ENCODE peak calls at places on chromosomes 3 and 15, in five cellular contexts. One of them, this sample, is unnamed.

GRCh38 chr15:47674576-47675232 is 42.6 kb upstream of the SEMA6D start:
- DNase-seq in neural progenitor cell: peak; percentile 58
- DNase-seq in GM23338: no peak
- DNase-seq in K562: no peak
- DNase-seq in PC-3: no peak
- DNase-seq in this sample: no peak

GRCh38 chr15:71400347-71400746 is 285.1 kb downstream of the THSD4 start:
- DNase-seq in neural progenitor cell: no peak
- DNase-seq in GM23338: no peak
- DNase-seq in K562: no peak
- DNase-seq in PC-3: peak; percentile 0
- DNase-seq in this sample: no peak

GRCh38 chr3:130601662-130602061 is 84.7 kb downstream of the COL6A6 start:
- DNase-seq in neural progenitor cell: no peak
- DNase-seq in GM23338: no peak
- DNase-seq in K562: no peak
- DNase-seq in PC-3: peak; percentile 11
- DNase-seq in this sample: peak; percentile 69

GRCh38 chr3:184003187-184003967 is 14.3 kb downstream of the ABCC5 start:
- DNase-seq in neural progenitor cell: no peak
- DNase-seq in GM23338: no peak
- DNase-seq in K562: no peak
- DNase-seq in PC-3: peak; percentile 75
- DNase-seq in this sample: peak; percentile 10

GRCh38 chr3:127036209-127037020 is 53.5 kb downstream of the PLXNA1 start:
- DNase-seq in neural progenitor cell: no peak
- DNase-seq in GM23338: no peak
- DNase-seq in K562: no peak
- DNase-seq in PC-3: no peak
- DNase-seq in this sample: no peak

GRCh38 chr15:98914626-98915025 is 93.0 kb downstream of the PGPEP1L start:
- DNase-seq in neural progenitor cell: no peak
- DNase-seq in GM23338: no peak
- DNase-seq in K562: no peak
- DNase-seq in PC-3: peak; percentile 86
- DNase-seq in this sample: peak; percentile 82

GRCh38 chr15:58399737-58400136 is 32.1 kb upstream of the LIPC start:
- DNase-seq in neural progenitor cell: no peak
- DNase-seq in GM23338: no peak
- DNase-seq in K562: no peak
- DNase-seq in PC-3: no peak
- DNase-seq in this sample: no peak

GRCh38 chr3:6444888-6445658 is 415.8 kb upstream of the GRM7 start:
- DNase-seq in neural progenitor cell: no peak
- DNase-seq in GM23338: no peak
- DNase-seq in K562: peak; percentile 15
- DNase-seq in PC-3: no peak
- DNase-seq in this sample: peak; percentile 5

GRCh38 chr15:65824031-65824743 is 32.1 kb upstream of the DENND4A start:
- DNase-seq in neural progenitor cell: peak; percentile 67
- DNase-seq in GM23338: peak; percentile 93
- DNase-seq in K562: peak; percentile 58
- DNase-seq in PC-3: peak; percentile 69
- DNase-seq in this sample: peak; percentile 73

GRCh38 chr3:135992072-135992471 is 26.5 kb downstream of the PPP2R3A start:
- DNase-seq in neural progenitor cell: no peak
- DNase-seq in GM23338: no peak
- DNase-seq in K562: no peak
- DNase-seq in PC-3: peak; percentile 75
- DNase-seq in this sample: peak; percentile 82

GRCh38 chr3:12658593-12659058 is 5.3 kb downstream of the RAF1 start:
- DNase-seq in neural progenitor cell: no peak
- DNase-seq in GM23338: no peak
- DNase-seq in K562: no peak
- DNase-seq in PC-3: peak; percentile 50
- DNase-seq in this sample: peak; percentile 84

GRCh38 chr3:106336619-106337018 is 467.8 kb upstream of the CBLB start:
- DNase-seq in neural progenitor cell: no peak
- DNase-seq in GM23338: no peak
- DNase-seq in K562: no peak
- DNase-seq in PC-3: no peak
- DNase-seq in this sample: no peak

GRCh38 chr3:136919799-136920580 is 37.8 kb upstream of the IL20RB start:
- DNase-seq in neural progenitor cell: no peak
- DNase-seq in GM23338: no peak
- DNase-seq in K562: no peak
- DNase-seq in PC-3: no peak
- DNase-seq in this sample: peak; percentile 50

GRCh38 chr3:3853584-3853983 is 54.4 kb downstream of the LRRN1 start:
- DNase-seq in neural progenitor cell: no peak
- DNase-seq in GM23338: no peak
- DNase-seq in K562: no peak
- DNase-seq in PC-3: no peak
- DNase-seq in this sample: no peak

GRCh38 chr3:136914739-136915138 is 43.0 kb upstream of the IL20RB start:
- DNase-seq in neural progenitor cell: no peak
- DNase-seq in GM23338: no peak
- DNase-seq in K562: no peak
- DNase-seq in PC-3: no peak
- DNase-seq in this sample: no peak

GRCh38 chr3:49670940-49671290 is 3.2 kb upstream of the APEH start:
- DNase-seq in neural progenitor cell: no peak
- DNase-seq in GM23338: no peak
- DNase-seq in K562: no peak
- DNase-seq in PC-3: no peak
- DNase-seq in this sample: no peak

GRCh38 chr3:2097641-2098191 is 950 bp upstream of the CNTN4 start:
- DNase-seq in neural progenitor cell: peak; percentile 52
- DNase-seq in GM23338: peak; percentile 21
- DNase-seq in K562: no peak
- DNase-seq in PC-3: no peak
- DNase-seq in this sample: peak; percentile 21

GRCh38 chr15:64001148-64001547 is 45.1 kb downstream of the DAPK2 start:
- DNase-seq in neural progenitor cell: no peak
- DNase-seq in GM23338: no peak
- DNase-seq in K562: no peak
- DNase-seq in PC-3: no peak
- DNase-seq in this sample: no peak

GRCh38 chr15:50819344-50819743 is 53.8 kb upstream of the SPPL2A start:
- DNase-seq in neural progenitor cell: no peak
- DNase-seq in GM23338: no peak
- DNase-seq in K562: no peak
- DNase-seq in PC-3: no peak
- DNase-seq in this sample: no peak

GRCh38 chr15:59528965-59529402 is 82.6 kb upstream of the GCNT3 start:
- DNase-seq in neural progenitor cell: peak; percentile 91
- DNase-seq in GM23338: peak; percentile 97
- DNase-seq in K562: peak; percentile 74
- DNase-seq in PC-3: peak; percentile 95
- DNase-seq in this sample: peak; percentile 71

GRCh38 chr15:66638377-66638776 is 63.7 kb upstream of the SMAD6 start:
- DNase-seq in neural progenitor cell: no peak
- DNase-seq in GM23338: no peak
- DNase-seq in K562: no peak
- DNase-seq in PC-3: no peak
- DNase-seq in this sample: no peak

GRCh38 chr3:13078158-13078905 is 5.1 kb upstream of the IQSEC1 start:
- DNase-seq in neural progenitor cell: no peak
- DNase-seq in GM23338: no peak
- DNase-seq in K562: no peak
- DNase-seq in PC-3: no peak
- DNase-seq in this sample: no peak

GRCh38 chr3:185411133-185411532 is 48.2 kb downstream of the MAP3K13 start:
- DNase-seq in neural progenitor cell: no peak
- DNase-seq in GM23338: no peak
- DNase-seq in K562: no peak
- DNase-seq in PC-3: no peak
- DNase-seq in this sample: no peak

GRCh38 chr15:76282451-76282850 is 28.8 kb downstream of the ETFA start:
- DNase-seq in neural progenitor cell: no peak
- DNase-seq in GM23338: no peak
- DNase-seq in K562: no peak
- DNase-seq in PC-3: no peak
- DNase-seq in this sample: no peak

GRCh38 chr3:43768594-43768993 is 77.9 kb downstream of the ABHD5 start:
- DNase-seq in neural progenitor cell: no peak
- DNase-seq in GM23338: no peak
- DNase-seq in K562: no peak
- DNase-seq in PC-3: peak; percentile 27
- DNase-seq in this sample: peak; percentile 87

GRCh38 chr3:99402755-99403154 is 235.6 kb upstream of the COL8A1 start:
- DNase-seq in neural progenitor cell: no peak
- DNase-seq in GM23338: no peak
- DNase-seq in K562: no peak
- DNase-seq in PC-3: no peak
- DNase-seq in this sample: no peak

GRCh38 chr3:30393079-30393478 is 213.3 kb upstream of the TGFBR2 start:
- DNase-seq in neural progenitor cell: no peak
- DNase-seq in GM23338: no peak
- DNase-seq in K562: no peak
- DNase-seq in PC-3: no peak
- DNase-seq in this sample: no peak

GRCh38 chr15:38843736-38844590 is 279.3 kb upstream of the RASGRP1 start:
- DNase-seq in neural progenitor cell: no peak
- DNase-seq in GM23338: no peak
- DNase-seq in K562: no peak
- DNase-seq in PC-3: no peak
- DNase-seq in this sample: no peak

GRCh38 chr15:99708563-99708962 is 24.7 kb downstream of the LYSMD4 start:
- DNase-seq in neural progenitor cell: no peak
- DNase-seq in GM23338: no peak
- DNase-seq in K562: no peak
- DNase-seq in PC-3: peak; percentile 94
- DNase-seq in this sample: peak; percentile 95

GRCh38 chr3:42526616-42527367 is 24.3 kb downstream of the VIPR1 start:
- DNase-seq in neural progenitor cell: peak; percentile 35
- DNase-seq in GM23338: peak; percentile 50
- DNase-seq in K562: peak; percentile 61
- DNase-seq in PC-3: no peak
- DNase-seq in this sample: no peak

GRCh38 chr15:99197861-99198260 is 51.5 kb downstream of the TTC23 start:
- DNase-seq in neural progenitor cell: no peak
- DNase-seq in GM23338: no peak
- DNase-seq in K562: no peak
- DNase-seq in PC-3: no peak
- DNase-seq in this sample: no peak

DNA sequence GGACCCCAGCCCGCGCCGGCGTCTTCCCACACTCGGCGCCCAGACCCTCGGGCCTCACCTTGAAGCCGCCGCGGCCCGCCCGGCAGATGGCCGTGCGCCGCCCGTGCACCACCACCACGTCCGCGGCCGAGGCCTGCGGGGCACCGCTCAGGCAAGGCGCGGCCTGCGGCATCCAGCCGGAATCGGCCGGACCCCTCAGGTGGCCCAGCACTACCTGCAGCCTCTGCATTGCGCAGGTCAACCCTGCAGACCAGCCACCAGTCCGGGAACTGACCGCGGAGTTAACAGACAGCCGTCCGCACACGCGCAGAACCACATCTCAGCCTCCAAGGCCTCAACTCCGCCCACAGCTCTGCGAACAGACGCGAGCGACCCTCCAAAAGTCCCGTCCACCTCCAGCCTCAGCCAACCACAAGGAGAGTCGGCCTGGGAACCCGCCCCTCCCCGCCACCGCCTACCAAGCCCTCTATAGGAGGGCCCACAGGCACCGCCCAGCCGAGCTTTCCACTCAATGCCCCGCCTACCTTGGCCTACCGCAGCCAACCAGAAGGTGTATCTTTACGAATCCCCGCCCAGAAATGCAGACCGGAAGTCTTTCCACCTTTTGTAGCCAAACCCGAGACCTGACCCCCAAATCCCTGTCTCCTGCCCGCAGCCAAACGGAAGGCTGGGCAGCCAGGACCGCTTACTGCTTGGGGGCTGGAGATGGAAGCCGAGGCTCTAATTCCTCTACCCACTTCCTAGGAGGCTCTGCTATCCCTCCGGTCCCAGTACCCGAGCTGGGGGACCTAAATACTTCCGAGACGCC is at the start of gene ACAA1:
- DNase-seq in neural progenitor cell: peak; percentile 100
- DNase-seq in GM23338: peak; percentile 100
- DNase-seq in K562: peak; percentile 99
- DNase-seq in PC-3: peak; percentile 99
- DNase-seq in this sample: peak; percentile 98
- H3K27ac ChIP-seq in neural progenitor cell: peak within 1 kb of the TSS; percentile 59
- H3K27ac ChIP-seq in GM23338: peak within 1 kb of the TSS; percentile 83
- H3K27ac ChIP-seq in K562: peak within 1 kb of the TSS; percentile 83
- H3K27ac ChIP-seq in PC-3: peak within 1 kb of the TSS; percentile 95
- H3K27ac ChIP-seq in this sample: peak within 1 kb of the TSS; percentile 75

GRCh38 chr3:101989578-101990200 is 140.4 kb downstream of the NFKBIZ start:
- DNase-seq in neural progenitor cell: no peak
- DNase-seq in GM23338: no peak
- DNase-seq in K562: no peak
- DNase-seq in PC-3: no peak
- DNase-seq in this sample: no peak
- H2AFZ ChIP-seq in neural progenitor cell: no peak overlapping the region
- H2AFZ ChIP-seq in GM23338: peak overlapping the region; percentile 52
- H2AFZ ChIP-seq in K562: no peak overlapping the region
- H2AFZ ChIP-seq in PC-3: no peak overlapping the region
- H2AFZ ChIP-seq in this sample: no peak overlapping the region

DNA sequence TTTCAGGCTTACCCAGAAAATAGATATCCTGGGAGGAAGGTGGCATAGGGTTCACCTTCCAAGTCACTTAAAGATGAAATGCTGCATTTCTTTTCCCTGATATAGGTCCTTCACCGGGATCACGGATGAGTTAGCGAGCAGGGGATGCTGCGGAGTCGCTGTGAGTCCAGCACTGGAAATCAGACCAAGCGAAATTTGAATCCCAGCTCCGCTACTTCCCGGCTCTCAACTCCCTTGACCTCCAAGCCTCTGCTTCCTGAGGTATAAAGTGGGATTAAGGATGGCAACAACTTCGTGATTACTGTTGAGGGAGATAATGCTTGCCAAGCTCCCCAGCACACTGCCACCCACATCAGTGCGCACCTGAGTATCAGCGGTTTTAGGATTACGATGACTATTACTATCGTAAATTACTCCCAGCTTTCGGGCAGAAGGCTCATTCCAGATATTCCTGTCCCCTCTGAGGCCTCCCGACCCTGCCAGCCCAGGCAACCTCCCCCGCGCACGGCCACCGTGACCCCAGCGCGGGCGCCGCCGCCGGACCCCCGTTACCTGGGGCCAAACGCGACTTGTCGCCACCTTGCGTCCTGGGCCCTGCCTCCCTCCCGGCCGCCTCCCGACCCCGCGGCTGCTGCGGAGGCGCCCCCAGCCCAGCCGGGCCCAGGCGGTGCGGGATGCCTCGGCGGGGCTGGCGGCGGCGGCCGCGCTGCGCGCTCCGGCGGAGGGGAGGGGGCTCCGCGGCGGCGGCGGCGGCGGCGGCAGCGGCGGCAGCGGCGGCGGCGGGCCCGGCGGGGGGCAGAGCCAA is 542 bp upstream of the GPR27 start:
- DNase-seq in neural progenitor cell: peak; percentile 29
- DNase-seq in GM23338: peak; percentile 50
- DNase-seq in K562: no peak
- DNase-seq in PC-3: no peak
- DNase-seq in this sample: no peak
- TF ChIP-seq EZH2 in neural progenitor cell: peak; percentile 52
- TF ChIP-seq EZH2 in GM23338: peak; percentile 80
- TF ChIP-seq EZH2 in K562: no peak
- TF ChIP-seq EZH2 in PC-3: peak; percentile 30
- TF ChIP-seq EZH2 in this sample: peak; percentile 70

GRCh38 chr3:57068437-57069089 is 8.1 kb downstream of the SPATA12 start:
- DNase-seq in neural progenitor cell: peak; percentile 17
- DNase-seq in GM23338: no peak
- DNase-seq in K562: peak; percentile 33
- DNase-seq in PC-3: peak; percentile 81
- DNase-seq in this sample: peak; percentile 88
- H3K27ac ChIP-seq in neural progenitor cell: no peak overlapping the region
- H3K27ac ChIP-seq in GM23338: no peak overlapping the region
- H3K27ac ChIP-seq in K562: peak overlapping the region; percentile 38
- H3K27ac ChIP-seq in PC-3: peak overlapping the region; percentile 74
- H3K27ac ChIP-seq in this sample: no peak overlapping the region

This sample was measured in fibroblast of lung.